ENCODE peak calls at places on chromosomes 12 and 14, in six cellular contexts. Y is right lobe of liver; L is CD8-positive, alpha-beta memory T cell; R is tibial nerve; I is CD8-positive, alpha-beta T cell; E is heart left ventricle. G is an unnamed sample.

GRCh38 chr14:95200404-95200803 is 43.1 kb upstream of the DICER1 start:
- DNase-seq in R (no peak), L (no peak), I (no peak), Y (no peak), E (peak; percentile 64), G (no peak)

GRCh38 chr14:100695423-100695738 is 31.3 kb upstream of the DLK1 start:
- DNase-seq in E (no peak), R (no peak), I (no peak), L (no peak), Y (no peak), G (no peak)

GRCh38 chr14:35161231-35161630 is 38.9 kb downstream of the PRORP start:
- DNase-seq in E (no peak), Y (no peak), R (no peak), L (no peak), I (peak; percentile 26), G (no peak)

GRCh38 chr12:6925543-6926279 is 2.0 kb upstream of the ATN1 start:
- DNase-seq in E (peak; percentile 81), Y (peak; percentile 63), I (no peak), R (peak; percentile 52), L (no peak), G (peak; percentile 81)

GRCh38 chr14:21408152-21408551 is 24.3 kb upstream of the SUPT16H start:
- DNase-seq in L (no peak), I (no peak), Y (no peak), E (no peak), R (no peak), G (no peak)

GRCh38 chr14:22319526-22320352 is 269.3 kb downstream of the DAD1 start:
- DNase-seq in L (no peak), R (peak; percentile 48), I (peak; percentile 7), Y (no peak), E (peak; percentile 56), G (no peak)

GRCh38 chr12:3218846-3219632 is 141.9 kb downstream of the TSPAN9 start:
- DNase-seq in Y (no peak), I (no peak), E (peak; percentile 61), R (no peak), L (no peak), G (no peak)

GRCh38 chr12:47823422-47824086 is 3.9 kb upstream of the HDAC7 start:
- DNase-seq in Y (no peak), L (no peak), E (no peak), I (no peak), R (no peak), G (no peak)

GRCh38 chr14:100438678-100439592 is 115.8 kb downstream of the SLC25A47 start:
- DNase-seq in R (no peak), L (no peak), I (peak; percentile 11), E (no peak), Y (peak; percentile 35), G (no peak)

GRCh38 chr14:49931523-49931922 is 38.6 kb downstream of the ARF6 start:
- DNase-seq in E (no peak), I (no peak), L (no peak), R (no peak), Y (no peak), G (no peak)

GRCh38 chr12:78863482-78864427 is 819 bp upstream of the SYT1 start:
- DNase-seq in R (peak; percentile 14), E (peak; percentile 29), I (no peak), L (no peak), Y (peak; percentile 43), G (peak; percentile 77)

GRCh38 chr12:9931245-9931644 is 925 bp downstream of the CLEC2A start:
- DNase-seq in L (no peak), E (no peak), I (no peak), R (no peak), Y (no peak), G (no peak)

GRCh38 chr12:100395811-100396210 is 38.9 kb downstream of the SLC17A8 start:
- DNase-seq in I (no peak), R (no peak), E (no peak), L (no peak), Y (no peak), G (no peak)

GRCh38 chr14:58821421-58821820 is 183.7 kb downstream of the DACT1 start:
- DNase-seq in E (no peak), R (no peak), L (no peak), Y (no peak), I (no peak), G (no peak)

GRCh38 chr14:55746533-55746932 is 166.5 kb downstream of the KTN1 start:
- DNase-seq in L (no peak), E (no peak), I (no peak), R (no peak), Y (no peak), G (no peak)

GRCh38 chr14:30681752-30682355 is 59.7 kb downstream of the SCFD1 start:
- DNase-seq in I (no peak), L (no peak), Y (no peak), R (no peak), E (no peak), G (no peak)

GRCh38 chr14:53217283-53217994 is 64.3 kb upstream of the DDHD1 start:
- DNase-seq in R (peak; percentile 50), Y (peak; percentile 86), L (peak; percentile 55), E (peak; percentile 78), I (peak; percentile 50), G (peak; percentile 86)

GRCh38 chr14:23141706-23142467 is 22.8 kb upstream of the CEBPE start:
- DNase-seq in E (peak; percentile 88), I (no peak), L (no peak), Y (no peak), R (no peak), G (peak; percentile 94)

GRCh38 chr12:78887008-78887407 is 22.4 kb downstream of the SYT1 start:
- DNase-seq in L (no peak), I (no peak), E (no peak), R (no peak), Y (no peak), G (no peak)

GRCh38 chr12:115096673-115097349 is 412.8 kb upstream of the TBX3 start:
- DNase-seq in E (peak; percentile 55), L (no peak), R (no peak), Y (no peak), I (no peak), G (no peak)

GRCh38 chr12:85509857-85510256 is 229.8 kb downstream of the ALX1 start:
- DNase-seq in L (no peak), I (no peak), E (no peak), Y (no peak), R (no peak), G (no peak)

GRCh38 chr14:39034481-39035296 is 68.3 kb downstream of the SEC23A start:
- DNase-seq in L (no peak), Y (no peak), I (no peak), E (no peak), R (no peak), G (no peak)

GRCh38 chr12:480831-481230 is 21.1 kb downstream of the B4GALNT3 start:
- DNase-seq in R (no peak), Y (no peak), I (no peak), L (no peak), E (peak; percentile 70), G (peak; percentile 92)

GRCh38 chr12:47433876-47434275 is 272.0 kb downstream of the RPAP3 start:
- DNase-seq in L (no peak), E (no peak), Y (no peak), R (no peak), I (no peak), G (no peak)

DNA sequence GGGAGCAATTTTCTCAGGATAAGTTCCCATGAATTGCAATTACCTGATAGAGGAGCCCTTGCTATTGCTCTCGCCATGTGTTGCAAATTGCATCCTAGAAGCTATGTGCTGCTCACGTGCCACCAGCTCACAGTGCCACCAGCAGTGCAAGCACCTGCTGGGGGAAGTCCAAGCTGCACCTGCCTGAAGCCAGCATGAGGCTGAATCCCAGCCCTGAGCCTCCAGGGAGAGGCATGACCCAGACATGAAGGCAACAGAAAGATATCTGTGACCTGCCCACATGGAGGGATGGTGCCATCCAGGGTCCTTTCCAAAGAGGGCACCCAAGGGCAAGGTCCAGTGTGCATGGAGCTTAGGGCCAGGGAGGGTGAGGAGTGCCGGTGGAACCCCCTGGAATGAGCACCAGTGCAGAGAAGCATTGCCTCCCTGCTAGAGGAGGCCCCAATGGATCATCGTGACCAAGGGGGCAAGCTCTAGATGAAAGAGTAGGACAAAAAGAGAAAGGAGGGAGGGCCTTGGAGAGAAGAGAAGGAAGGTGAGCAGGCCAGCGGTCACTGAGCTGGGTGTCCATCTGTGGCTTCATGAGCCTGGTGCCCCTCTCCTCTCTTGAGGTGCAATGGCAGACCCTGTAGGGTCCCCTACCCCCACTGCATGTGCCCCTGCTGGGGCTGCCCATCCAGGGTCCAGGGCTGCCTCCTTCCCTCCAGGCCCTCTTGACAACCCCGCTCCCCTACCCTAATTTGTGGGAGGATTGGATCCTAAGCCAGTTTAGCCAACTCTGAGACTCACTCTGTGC is 207.1 kb downstream of the KIF26A start:
- DNase-seq in I (no peak), E (no peak), L (no peak), R (no peak), Y (no peak), G (no peak)
- H3K4me1 ChIP-seq in I (no peaks in the 10 kb centered on the region), E (peaks cover 4% of the 10 kb centered on the region), L (no peaks in the 10 kb centered on the region), R (no peaks in the 10 kb centered on the region), Y (no peaks in the 10 kb centered on the region), G (no peaks in the 10 kb centered on the region)

GRCh38 chr14:76727403-76727802 is 33.9 kb upstream of the VASH1 start:
- DNase-seq in I (no peak), E (no peak), Y (no peak), L (no peak), R (no peak), G (no peak)
- H3K4me3 ChIP-seq in I (no peak overlapping the region), E (no peak overlapping the region), Y (no peak overlapping the region), L (no peak overlapping the region), R (no peak overlapping the region), G (no peak overlapping the region)

GRCh38 chr12:132923356-132923909 is 32.7 kb downstream of the ZNF605 start:
- DNase-seq in L (no peak), Y (no peak), I (no peak), R (no peak), E (no peak), G (no peak)

GRCh38 chr12:132925597-132926416 is 30.3 kb downstream of the ZNF605 start:
- DNase-seq in Y (no peak), R (no peak), I (no peak), E (no peak), L (no peak), G (no peak)

GRCh38 chr12:132926417-132926833 is 29.7 kb downstream of the ZNF605 start:
- DNase-seq in E (no peak), R (no peak), L (no peak), Y (no peak), I (no peak), G (no peak)

GRCh38 chr12:132922676-132923075 is 33.4 kb downstream of the ZNF605 start:
- DNase-seq in R (no peak), Y (no peak), L (no peak), I (no peak), E (no peak), G (no peak)

GRCh38 chr12:132924356-132924755 is 31.8 kb downstream of the ZNF605 start:
- DNase-seq in L (no peak), I (no peak), E (no peak), Y (no peak), R (no peak), G (no peak)
- H3K9me3 ChIP-seq in L (peaks cover 66% of the 10 kb centered on the region), I (peaks cover 58% of the 10 kb centered on the region), E (peaks cover 100% of the 10 kb centered on the region), Y (peaks cover 88% of the 10 kb centered on the region), R (peaks cover 23% of the 10 kb centered on the region), G (peaks cover 28% of the 10 kb centered on the region)

GRCh38 chr12:92552412-92553108 is 150.2 kb upstream of the PLEKHG7 start:
- DNase-seq in R (no peak), I (no peak), Y (no peak), L (no peak), E (no peak), G (no peak)
- H3K4me1 ChIP-seq in R (no peaks in the 10 kb centered on the region), I (peaks cover 27% of the 10 kb centered on the region), Y (peaks cover 41% of the 10 kb centered on the region), L (peaks cover 34% of the 10 kb centered on the region), E (peaks cover 27% of the 10 kb centered on the region), G (no peaks in the 10 kb centered on the region)

GRCh38 chr12:54328595-54329337 is 3.8 kb downstream of the COPZ1 start:
- DNase-seq in E (no peak), R (no peak), L (no peak), I (no peak), Y (no peak), G (no peak)
- H3K4me3 ChIP-seq in E (no peak overlapping the region), R (no peak overlapping the region), L (no peak overlapping the region), I (no peak overlapping the region), Y (no peak overlapping the region), G (no peak overlapping the region)